ENCODE peak calls at places on chromosomes 11 and 22, in eight cellular contexts. D is AG04449, Y is transverse colon, Q is AG09309, U is BE2C, E is A549, S is HepG2, R is cardiac fibroblast. H is an unnamed sample.

GRCh38 chr11:128520886-128521696 is 66.3 kb downstream of the ETS1 start:
- DNase-seq in D (no peak), Y (no peak), Q (no peak), U (no peak), E (no peak), S (no peak), R (peak; percentile 49), H (no peak)

GRCh38 chr11:26677566-26677965 is 44.3 kb downstream of the SLC5A12 start:
- DNase-seq in D (no peak), Y (no peak), Q (no peak), U (no peak), E (no peak), S (no peak), R (peak; percentile 43), H (no peak)

GRCh38 chr11:128956401-128957203 is 13.9 kb upstream of the TP53AIP1 start:
- DNase-seq in D (peak; percentile 26), Y (peak; percentile 23), Q (peak; percentile 24), U (peak; percentile 37), E (peak; percentile 76), S (peak; percentile 74), R (peak; percentile 82), H (peak; percentile 59)

GRCh38 chr22:29830585-29830984 is 7.5 kb downstream of the ASCC2 start:
- DNase-seq in D (no peak), Y (no peak), Q (no peak), U (peak; percentile 22), E (no peak), S (no peak), R (no peak), H (no peak)

GRCh38 chr11:32225491-32226285 is 134.8 kb downstream of the RCN1 start:
- DNase-seq in D (no peak), Y (no peak), Q (no peak), U (no peak), E (no peak), S (no peak), R (no peak), H (no peak)

GRCh38 chr11:73024646-73025045 is 117.5 kb downstream of the FCHSD2 start:
- DNase-seq in D (no peak), Y (no peak), Q (no peak), U (no peak), E (no peak), S (no peak), R (no peak), H (no peak)

GRCh38 chr11:62556102-62556871 is 9.7 kb upstream of the AHNAK start:
- DNase-seq in D (peak; percentile 70), Y (peak; percentile 90), Q (peak; percentile 84), U (peak; percentile 75), E (peak; percentile 95), S (no peak), R (peak; percentile 96), H (peak; percentile 97)

GRCh38 chr22:49406047-49406650 is 421.5 kb downstream of the BRD1 start:
- DNase-seq in D (no peak), Y (no peak), Q (no peak), U (no peak), E (no peak), S (no peak), R (no peak), H (no peak)

GRCh38 chr11:59185412-59185811 is 13.5 kb downstream of the DTX4 start:
- DNase-seq in D (no peak), Y (peak; percentile 43), Q (no peak), U (no peak), E (no peak), S (no peak), R (no peak), H (no peak)

GRCh38 chr22:19888131-19888746 is 33.6 kb upstream of the GNB1L start:
- DNase-seq in D (no peak), Y (no peak), Q (no peak), U (no peak), E (no peak), S (no peak), R (no peak), H (no peak)

GRCh38 chr11:42827845-42828244 is 484.0 kb upstream of the API5 start:
- DNase-seq in D (no peak), Y (no peak), Q (no peak), U (no peak), E (no peak), S (no peak), R (no peak), H (no peak)

GRCh38 chr11:30741039-30741550 is 154.9 kb upstream of the MPPED2 start:
- DNase-seq in D (peak; percentile 31), Y (peak; percentile 29), Q (no peak), U (no peak), E (peak; percentile 14), S (peak; percentile 13), R (no peak), H (no peak)

GRCh38 chr11:96948066-96948465 is 558.3 kb downstream of the JRKL start:
- DNase-seq in D (no peak), Y (no peak), Q (no peak), U (no peak), E (no peak), S (no peak), R (no peak), H (no peak)

GRCh38 chr11:67542169-67542568 is 18.9 kb upstream of the CABP2 start:
- DNase-seq in D (no peak), Y (no peak), Q (no peak), U (no peak), E (no peak), S (no peak), R (no peak), H (no peak)

GRCh38 chr11:93718057-93718563 is 23.2 kb downstream of the TAF1D start:
- DNase-seq in D (no peak), Y (no peak), Q (no peak), U (no peak), E (no peak), S (no peak), R (no peak), H (no peak)

GRCh38 chr11:59918987-59919589 is 19.1 kb upstream of the OOSP1 start:
- DNase-seq in D (no peak), Y (peak; percentile 45), Q (no peak), U (peak; percentile 15), E (peak; percentile 40), S (peak; percentile 18), R (peak; percentile 81), H (no peak)

DNA sequence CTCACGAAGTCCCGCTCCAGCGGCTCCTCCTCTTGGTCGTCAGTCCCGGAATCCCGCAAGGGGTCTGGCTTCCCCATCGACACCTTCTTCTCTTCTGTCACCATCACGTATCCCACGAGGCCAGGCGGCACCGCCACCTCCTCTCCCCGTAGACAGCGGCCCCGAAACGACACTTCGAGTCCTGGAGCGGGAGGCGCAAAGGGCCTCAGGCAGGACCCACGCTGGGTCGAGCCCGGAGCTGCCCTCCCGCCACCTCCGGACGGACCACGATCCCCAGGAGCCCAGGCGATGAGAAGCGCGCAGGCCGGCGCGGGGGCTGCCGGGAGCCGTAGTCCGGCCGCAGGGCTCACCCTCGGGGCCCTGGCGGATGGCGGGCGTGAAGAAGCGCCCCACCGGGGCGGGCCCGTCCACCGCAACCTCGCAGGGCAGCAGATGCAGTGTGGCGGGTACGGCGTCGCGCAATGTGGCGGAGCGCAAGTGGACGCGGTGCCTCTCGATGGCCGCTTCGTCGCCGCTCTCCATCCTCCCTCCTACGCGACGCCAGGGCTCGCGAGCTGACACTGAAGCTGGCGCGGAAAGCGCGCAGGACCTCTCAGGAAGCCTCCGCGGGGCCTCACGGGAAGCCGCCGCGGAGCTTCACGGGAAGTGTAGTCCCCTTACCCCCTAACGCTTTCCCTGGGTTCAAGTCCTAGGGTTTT is at the start of gene RNASEH2C:
- DNase-seq in D (no peak), Y (peak; percentile 86), Q (peak; percentile 45), U (peak; percentile 89), E (peak; percentile 89), S (peak; percentile 65), R (peak; percentile 86), H (no peak)
- H3K4me3 ChIP-seq in D (peak within 1 kb of the TSS; percentile 89), Y (peak within 1 kb of the TSS; percentile 60), Q (peak within 1 kb of the TSS; percentile 83), U (peak within 1 kb of the TSS; percentile 75), E (peak within 1 kb of the TSS; percentile 67), S (peak within 1 kb of the TSS; percentile 76), R (peak within 1 kb of the TSS; percentile 79), H (peak within 1 kb of the TSS; percentile 88)

GRCh38 chr11:64571050-64571409 is 20.0 kb upstream of the SLC22A12 start:
- DNase-seq in D (no peak), Y (no peak), Q (no peak), U (no peak), E (no peak), S (no peak), R (no peak), H (no peak)
- TF ChIP-seq CTCF in D (no peak), Y (no peak), Q (no peak), U (no peak), E (no peak), S (no peak), R (no peak), H (no peak)

DNA sequence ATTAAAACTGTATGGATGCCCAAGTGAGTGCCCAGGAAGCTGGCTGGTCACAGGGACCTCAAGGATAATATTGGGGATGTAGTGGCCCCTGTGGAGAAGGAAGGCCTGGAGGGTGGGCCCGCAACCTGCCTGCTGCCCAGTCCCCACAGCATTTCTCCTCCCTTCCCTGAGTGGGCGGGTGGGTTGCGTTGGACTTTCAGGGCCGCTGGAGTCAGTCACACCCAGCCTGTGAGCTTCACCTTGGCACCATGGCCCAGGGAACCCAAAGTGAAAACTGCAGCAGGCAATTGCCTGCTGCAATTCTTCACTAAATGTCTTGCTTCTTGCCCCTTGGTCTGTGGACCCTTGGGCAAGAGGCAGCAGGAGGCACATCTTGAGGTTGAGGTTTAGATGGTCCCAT is 4.7 kb downstream of the GNAZ start:
- DNase-seq in D (no peak), Y (no peak), Q (no peak), U (no peak), E (no peak), S (no peak), R (no peak), H (no peak)
- H3K4me3 ChIP-seq in D (no peak overlapping the region), Y (no peak overlapping the region), Q (no peak overlapping the region), U (no peak overlapping the region), E (no peak overlapping the region), S (no peak overlapping the region), R (no peak overlapping the region), H (no peak overlapping the region)

GRCh38 chr22:35893698-35894097 is 134.9 kb downstream of the RBFOX2 start:
- DNase-seq in D (no peak), Y (no peak), Q (no peak), U (no peak), E (no peak), S (no peak), R (peak; percentile 43), H (no peak)

GRCh38 chr22:35892192-35892591 is 136.4 kb downstream of the RBFOX2 start:
- DNase-seq in D (no peak), Y (no peak), Q (peak; percentile 48), U (no peak), E (no peak), S (no peak), R (peak; percentile 80), H (no peak)

GRCh38 chr22:35896306-35896705 is 132.3 kb downstream of the RBFOX2 start:
- DNase-seq in D (no peak), Y (no peak), Q (no peak), U (no peak), E (no peak), S (no peak), R (no peak), H (no peak)

GRCh38 chr22:35894937-35895708 is 133.5 kb downstream of the RBFOX2 start:
- DNase-seq in D (peak; percentile 62), Y (peak; percentile 12), Q (peak; percentile 88), U (no peak), E (peak; percentile 37), S (no peak), R (peak; percentile 84), H (no peak)

DNA sequence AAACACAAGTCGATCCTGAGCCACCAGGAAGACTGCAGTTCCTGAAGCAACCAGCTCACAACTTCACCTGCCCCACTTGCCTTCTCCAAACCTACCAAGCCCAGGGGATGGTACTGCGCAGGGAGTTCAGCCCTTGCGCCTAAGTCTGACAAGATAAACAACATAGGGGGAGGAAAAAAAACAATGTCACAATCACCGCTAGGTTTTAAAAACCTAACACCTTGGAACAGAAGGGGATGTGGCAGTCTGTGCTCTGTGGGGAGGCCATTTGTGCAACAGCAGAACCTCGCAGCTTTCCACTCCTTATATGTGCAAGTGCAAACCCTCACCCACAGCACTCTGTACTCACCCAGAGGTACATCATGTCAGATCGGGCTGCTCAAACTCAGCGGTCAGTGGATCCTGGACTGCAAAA is 134.2 kb downstream of the RBFOX2 start:
- DNase-seq in D (no peak), Y (peak; percentile 15), Q (no peak), U (no peak), E (no peak), S (no peak), R (no peak), H (no peak)
- TF ChIP-seq CTCF in D (no peak), Y (peak; percentile 5), Q (no peak), U (no peak), E (no peak), S (no peak), R (no peak), H (no peak)